ENCODE peak calls at places on chromosome X, in nine cellular contexts. D is fibroblast of pulmonary artery, X is nephron progenitor cell, Y is BJ, J is fibroblast of lung, Q is endothelial cell, R is left lung, S is kidney, W is Peyer's patch. P is an unnamed sample.

GRCh38 chrX:53089224-53089842 is 4.6 kb upstream of the KANTR start:
- DNase-seq in D (peak), X (no peak), Y (no peak), J (peak), Q (no peak), R (no peak), S (no peak), W (peak), P (no peak)

GRCh38 chrX:119374736-119375135 is 24.4 kb upstream of the SLC25A43 start:
- DNase-seq in D (peak), X (no peak), Y (peak), J (no peak), Q (no peak), R (no peak), S (no peak), W (no peak), P (no peak)

GRCh38 chrX:45614853-45615252 is 414.2 kb upstream of the DIPK2B start:
- DNase-seq in D (no peak), X (no peak), Y (no peak), J (no peak), Q (no peak), R (no peak), S (no peak), W (no peak), P (no peak)

GRCh38 chrX:134158821-134159512 is 78.0 kb upstream of the CCDC160 start:
- DNase-seq in D (no peak), X (no peak), Y (no peak), J (no peak), Q (no peak), R (no peak), S (no peak), W (no peak), P (no peak)

GRCh38 chrX:103919336-103919682 is 43.1 kb upstream of the TMSB15B start:
- DNase-seq in D (peak), X (no peak), Y (no peak), J (peak), Q (no peak), R (no peak), S (no peak), W (peak), P (no peak)

GRCh38 chrX:40646489-40647306 is 663 bp downstream of the CXorf38 start:
- DNase-seq in D (peak), X (peak), Y (no peak), J (peak), Q (peak), R (peak), S (peak), W (peak), P (peak)

GRCh38 chrX:135185795-135186443 is 14.7 kb upstream of the CT55 start:
- DNase-seq in D (peak), X (peak), Y (peak), J (peak), Q (peak), R (no peak), S (no peak), W (no peak), P (no peak)

GRCh38 chrX:45849261-45849660 is 648.6 kb upstream of the DIPK2B start:
- DNase-seq in D (peak), X (no peak), Y (no peak), J (peak), Q (no peak), R (no peak), S (no peak), W (no peak), P (no peak)

GRCh38 chrX:45771560-45772340 is 571.1 kb upstream of the DIPK2B start:
- DNase-seq in D (peak), X (no peak), Y (no peak), J (peak), Q (no peak), R (peak), S (peak), W (peak), P (no peak)

GRCh38 chrX:16023790-16024734 is 99.3 kb upstream of the GRPR start:
- DNase-seq in D (no peak), X (no peak), Y (no peak), J (no peak), Q (no peak), R (no peak), S (no peak), W (no peak), P (no peak)

GRCh38 chrX:150429577-150429976 is 66.5 kb downstream of the MAMLD1 start:
- DNase-seq in D (peak), X (no peak), Y (peak), J (peak), Q (no peak), R (no peak), S (no peak), W (no peak), P (no peak)

GRCh38 chrX:120213438-120214265 is 37.0 kb upstream of the ZBTB33 start:
- DNase-seq in D (peak), X (peak), Y (peak), J (peak), Q (peak), R (no peak), S (no peak), W (peak), P (no peak)

GRCh38 chrX:41589634-41590270 is 99.0 kb upstream of the GPR34 start:
- DNase-seq in D (peak), X (no peak), Y (peak), J (peak), Q (no peak), R (no peak), S (no peak), W (no peak), P (no peak)

GRCh38 chrX:139834879-139835278 is 98.0 kb downstream of the ATP11C start:
- DNase-seq in D (no peak), X (no peak), Y (no peak), J (no peak), Q (no peak), R (no peak), S (no peak), W (no peak), P (no peak)

GRCh38 chrX:44241551-44241950 is 101.9 kb downstream of the EFHC2 start:
- DNase-seq in D (no peak), X (no peak), Y (no peak), J (no peak), Q (no peak), R (no peak), S (no peak), W (no peak), P (no peak)

GRCh38 chrX:132592880-132593279 is 104.0 kb upstream of the MBNL3 start:
- DNase-seq in D (peak), X (peak), Y (no peak), J (peak), Q (peak), R (no peak), S (no peak), W (no peak), P (no peak)
- TF ChIP-seq CTCF in D (peak), X (peak), Y (peak), J (peak), Q (no peak), R (peak), S (peak), W (peak), P (no peak)

GRCh38 chrX:124217289-124218251 is 114.9 kb upstream of the TEX13D start:
- DNase-seq in D (peak), X (peak), Y (no peak), J (no peak), Q (peak), R (no peak), S (no peak), W (peak), P (no peak)

GRCh38 chrX:124226129-124226528 is 106.3 kb upstream of the TEX13D start:
- DNase-seq in D (no peak), X (no peak), Y (no peak), J (no peak), Q (no peak), R (no peak), S (no peak), W (no peak), P (no peak)

GRCh38 chrX:124229374-124229773 is 103.1 kb upstream of the TEX13D start:
- DNase-seq in D (no peak), X (no peak), Y (no peak), J (no peak), Q (no peak), R (no peak), S (no peak), W (no peak), P (no peak)

GRCh38 chrX:124228849-124229248 is 103.6 kb upstream of the TEX13D start:
- DNase-seq in D (no peak), X (no peak), Y (no peak), J (no peak), Q (no peak), R (no peak), S (no peak), W (no peak), P (no peak)

GRCh38 chrX:124223524-124223923 is 108.9 kb upstream of the TEX13D start:
- DNase-seq in D (no peak), X (no peak), Y (no peak), J (no peak), Q (peak), R (no peak), S (no peak), W (no peak), P (no peak)
- TF ChIP-seq CTCF in D (no peak), X (peak), Y (no peak), J (no peak), Q (no peak), R (no peak), S (no peak), W (no peak), P (no peak)

DNA sequence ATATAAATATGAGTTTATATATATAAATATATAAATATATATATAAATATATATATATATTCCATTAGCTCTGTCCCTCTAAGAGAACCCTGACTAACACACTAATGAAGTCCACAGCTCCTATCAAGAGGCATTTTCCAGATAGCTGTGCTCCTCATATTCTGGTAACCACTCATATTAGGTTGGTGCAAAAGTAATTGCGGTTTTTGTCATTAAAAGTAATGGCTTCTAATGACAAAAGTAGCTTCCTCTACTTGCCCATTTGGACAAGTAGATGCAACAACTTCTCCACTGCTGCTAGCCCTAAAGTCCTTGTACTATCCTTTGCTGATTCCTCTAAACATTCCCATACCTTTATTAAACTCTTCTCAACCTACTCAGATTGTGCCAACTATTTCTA is 182.0 kb downstream of the THOC2 start:
- DNase-seq in D (no peak), X (no peak), Y (no peak), J (no peak), Q (no peak), R (no peak), S (no peak), W (no peak), P (no peak)
- TF ChIP-seq CTCF in D (no peak), X (no peak), Y (no peak), J (no peak), Q (no peak), R (no peak), S (no peak), W (no peak), P (no peak)

GRCh38 chrX:36961590-36961989 is 46.6 kb upstream of the FAM47C start:
- DNase-seq in D (no peak), X (peak), Y (no peak), J (no peak), Q (no peak), R (no peak), S (no peak), W (no peak), P (no peak)
- TF ChIP-seq CTCF in D (no peak), X (peak), Y (no peak), J (no peak), Q (no peak), R (no peak), S (no peak), W (no peak), P (no peak)

GRCh38 chrX:74291964-74292891 is 11.8 kb upstream of the ZCCHC13 start:
- DNase-seq in D (peak), X (peak), Y (peak), J (peak), Q (peak), R (peak), S (peak), W (peak), P (peak)
- TF ChIP-seq CTCF in D (peak), X (no peak), Y (peak), J (peak), Q (no peak), R (no peak), S (peak), W (peak), P (no peak)

GRCh38 chrX:31653395-31653794 is 581.6 kb upstream of the FTHL17 start:
- DNase-seq in D (no peak), X (no peak), Y (no peak), J (no peak), Q (no peak), R (no peak), S (no peak), W (no peak), P (no peak)

GRCh38 chrX:31661280-31661679 is 589.4 kb upstream of the FTHL17 start:
- DNase-seq in D (no peak), X (no peak), Y (no peak), J (no peak), Q (no peak), R (no peak), S (no peak), W (no peak), P (no peak)

GRCh38 chrX:31656013-31656412 is 584.2 kb upstream of the FTHL17 start:
- DNase-seq in D (peak), X (no peak), Y (peak), J (peak), Q (no peak), R (no peak), S (no peak), W (no peak), P (no peak)

GRCh38 chrX:31663172-31663571 is 591.3 kb upstream of the FTHL17 start:
- DNase-seq in D (no peak), X (no peak), Y (no peak), J (no peak), Q (no peak), R (no peak), S (no peak), W (no peak), P (no peak)

DNA sequence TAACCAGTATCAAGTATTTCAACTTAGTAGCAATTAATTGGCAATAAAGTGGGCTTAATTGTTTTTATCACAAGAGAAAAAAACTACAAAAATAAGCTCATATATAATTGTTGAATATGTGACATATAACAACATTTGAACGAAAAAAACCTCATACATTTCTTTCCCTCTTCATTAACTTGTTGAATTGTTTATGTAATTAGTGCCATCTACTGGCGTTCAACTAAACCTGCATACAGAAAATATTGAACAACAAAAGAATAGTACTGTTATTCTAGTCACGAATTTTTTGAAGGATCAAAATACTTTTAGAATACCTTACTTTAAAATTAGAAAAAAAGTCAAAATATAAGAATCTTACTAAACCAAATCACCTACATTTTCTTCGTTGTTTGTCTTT is 586.5 kb upstream of the FTHL17 start:
- DNase-seq in D (peak), X (no peak), Y (no peak), J (peak), Q (no peak), R (no peak), S (no peak), W (no peak), P (no peak)
- TF ChIP-seq CTCF in D (peak), X (peak), Y (peak), J (peak), Q (peak), R (peak), S (peak), W (peak), P (no peak)

GRCh38 chrX:123732679-123733363 is at the start of gene THOC2:
- DNase-seq in D (peak), X (peak), Y (peak), J (peak), Q (peak), R (peak), S (peak), W (peak), P (peak)
- TF ChIP-seq CTCF in D (peak), X (peak), Y (peak), J (peak), Q (no peak), R (no peak), S (peak), W (peak), P (no peak)

GRCh38 chrX:24154490-24155034 is 5.0 kb downstream of the ZFX start:
- DNase-seq in D (no peak), X (no peak), Y (no peak), J (no peak), Q (no peak), R (no peak), S (no peak), W (no peak), P (no peak)

GRCh38 chrX:24156177-24156576 is 6.6 kb downstream of the ZFX start:
- DNase-seq in D (no peak), X (no peak), Y (no peak), J (no peak), Q (no peak), R (no peak), S (no peak), W (no peak), P (no peak)

GRCh38 chrX:24153796-24154189 is 4.3 kb downstream of the ZFX start:
- DNase-seq in D (no peak), X (no peak), Y (no peak), J (no peak), Q (no peak), R (no peak), S (no peak), W (no peak), P (no peak)

GRCh38 chrX:24153175-24153795 is 3.8 kb downstream of the ZFX start:
- DNase-seq in D (no peak), X (peak), Y (no peak), J (no peak), Q (no peak), R (no peak), S (peak), W (no peak), P (no peak)

GRCh38 chrX:24158881-24159280 is 9.4 kb downstream of the ZFX start:
- DNase-seq in D (no peak), X (no peak), Y (no peak), J (no peak), Q (no peak), R (no peak), S (no peak), W (no peak), P (no peak)
- TF ChIP-seq CTCF in D (no peak), X (no peak), Y (no peak), J (no peak), Q (no peak), R (no peak), S (no peak), W (no peak), P (no peak)

GRCh38 chrX:31993635-31994034 is 921.8 kb upstream of the FTHL17 start:
- DNase-seq in D (no peak), X (no peak), Y (no peak), J (peak), Q (no peak), R (no peak), S (no peak), W (no peak), P (no peak)

DNA sequence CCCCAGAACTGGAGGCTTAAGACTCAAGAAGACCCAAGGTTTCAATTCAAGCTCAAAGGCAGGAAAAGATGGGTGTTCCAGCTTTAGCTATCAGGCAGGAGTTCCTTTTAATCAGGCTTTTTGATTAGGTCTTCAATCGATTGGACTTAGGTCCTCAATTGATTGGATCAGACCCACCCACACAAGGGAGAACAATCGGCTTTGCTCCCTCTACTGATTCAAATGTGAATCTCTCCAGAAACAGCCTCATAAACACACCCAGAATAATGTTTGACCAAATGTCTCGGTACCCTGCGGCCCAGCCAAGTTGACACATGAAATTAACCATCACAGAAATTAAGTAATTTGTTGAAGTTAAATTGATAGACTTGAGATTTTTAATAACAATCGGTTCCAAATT is 917.1 kb upstream of the FTHL17 start:
- DNase-seq in D (no peak), X (no peak), Y (no peak), J (no peak), Q (no peak), R (no peak), S (no peak), W (no peak), P (no peak)
- TF ChIP-seq CTCF in D (no peak), X (no peak), Y (no peak), J (no peak), Q (no peak), R (no peak), S (no peak), W (no peak), P (no peak)